ENCODE peak calls at places on chromosomes 5 and 9, in nine cellular contexts. One of them, this sample, is unnamed.
A peak's percentile ranks its signal among the peaks of the same experiment; 100 is the strongest.

GRCh38 chr5:149496166-149496565 is 55.1 kb downstream of the CSNK1A1 start:
- DNase-seq in GM23248: no peak
- DNase-seq in IMR-90: no peak
- DNase-seq in astrocyte: peak; percentile 49
- DNase-seq in suprapubic skin: no peak
- DNase-seq in GM23338: no peak
- DNase-seq in aorta: no peak
- DNase-seq in lung: no peak
- DNase-seq in CD4-positive, alpha-beta memory T cell: no peak
- DNase-seq in this sample: no peak

GRCh38 chr9:88949961-88950340 is 41.3 kb upstream of the S1PR3 start:
- DNase-seq in astrocyte: peak; percentile 56
- DNase-seq in IMR-90: peak; percentile 33
- DNase-seq in aorta: no peak
- DNase-seq in CD4-positive, alpha-beta memory T cell: no peak
- DNase-seq in lung: no peak
- DNase-seq in GM23248: peak; percentile 79
- DNase-seq in suprapubic skin: no peak
- DNase-seq in GM23338: no peak
- DNase-seq in this sample: no peak

GRCh38 chr9:82829818-82830217 is 233.1 kb downstream of the RASEF start:
- DNase-seq in astrocyte: no peak
- DNase-seq in aorta: no peak
- DNase-seq in lung: no peak
- DNase-seq in CD4-positive, alpha-beta memory T cell: no peak
- DNase-seq in IMR-90: no peak
- DNase-seq in GM23338: no peak
- DNase-seq in GM23248: no peak
- DNase-seq in suprapubic skin: no peak
- DNase-seq in this sample: no peak

GRCh38 chr9:132878695-132879064 is at the start of gene SPACA9:
- DNase-seq in CD4-positive, alpha-beta memory T cell: no peak
- DNase-seq in suprapubic skin: peak; percentile 92
- DNase-seq in astrocyte: peak; percentile 17
- DNase-seq in aorta: peak; percentile 94
- DNase-seq in GM23338: peak; percentile 77
- DNase-seq in GM23248: peak; percentile 87
- DNase-seq in lung: peak; percentile 74
- DNase-seq in IMR-90: peak; percentile 11
- DNase-seq in this sample: no peak

GRCh38 chr5:61582421-61582820 is 250.4 kb downstream of the ZSWIM6 start:
- DNase-seq in astrocyte: peak; percentile 42
- DNase-seq in lung: no peak
- DNase-seq in IMR-90: no peak
- DNase-seq in suprapubic skin: no peak
- DNase-seq in GM23338: no peak
- DNase-seq in aorta: no peak
- DNase-seq in GM23248: no peak
- DNase-seq in CD4-positive, alpha-beta memory T cell: no peak
- DNase-seq in this sample: no peak

GRCh38 chr5:6572086-6572824 is 60.6 kb downstream of the NSUN2 start:
- DNase-seq in CD4-positive, alpha-beta memory T cell: no peak
- DNase-seq in IMR-90: no peak
- DNase-seq in lung: peak; percentile 25
- DNase-seq in GM23248: no peak
- DNase-seq in suprapubic skin: no peak
- DNase-seq in astrocyte: no peak
- DNase-seq in aorta: no peak
- DNase-seq in GM23338: no peak
- DNase-seq in this sample: no peak

GRCh38 chr5:73280386-73280785 is 107.4 kb downstream of the TMEM174 start:
- DNase-seq in GM23248: no peak
- DNase-seq in CD4-positive, alpha-beta memory T cell: no peak
- DNase-seq in suprapubic skin: no peak
- DNase-seq in aorta: no peak
- DNase-seq in lung: peak; percentile 64
- DNase-seq in IMR-90: no peak
- DNase-seq in GM23338: no peak
- DNase-seq in astrocyte: no peak
- DNase-seq in this sample: no peak

GRCh38 chr9:6382681-6383080 is 30.3 kb upstream of the UHRF2 start:
- DNase-seq in CD4-positive, alpha-beta memory T cell: no peak
- DNase-seq in suprapubic skin: no peak
- DNase-seq in lung: no peak
- DNase-seq in GM23248: peak; percentile 56
- DNase-seq in GM23338: no peak
- DNase-seq in IMR-90: peak; percentile 47
- DNase-seq in astrocyte: peak; percentile 8
- DNase-seq in aorta: no peak
- DNase-seq in this sample: no peak

GRCh38 chr5:83919071-83920041 is 198.7 kb upstream of the HAPLN1 start:
- DNase-seq in CD4-positive, alpha-beta memory T cell: no peak
- DNase-seq in suprapubic skin: no peak
- DNase-seq in GM23338: peak; percentile 22
- DNase-seq in aorta: no peak
- DNase-seq in lung: no peak
- DNase-seq in IMR-90: peak; percentile 64
- DNase-seq in GM23248: peak; percentile 57
- DNase-seq in astrocyte: peak; percentile 87
- DNase-seq in this sample: no peak

GRCh38 chr5:79697222-79698164 is 7.9 kb downstream of the CMYA5 start:
- DNase-seq in astrocyte: peak; percentile 83
- DNase-seq in IMR-90: peak; percentile 65
- DNase-seq in suprapubic skin: no peak
- DNase-seq in aorta: no peak
- DNase-seq in GM23248: peak; percentile 65
- DNase-seq in GM23338: no peak
- DNase-seq in lung: no peak
- DNase-seq in CD4-positive, alpha-beta memory T cell: no peak
- DNase-seq in this sample: no peak

GRCh38 chr5:124402144-124402581 is 344.3 kb downstream of the ZNF608 start:
- DNase-seq in suprapubic skin: peak; percentile 82
- DNase-seq in GM23338: no peak
- DNase-seq in astrocyte: peak; percentile 65
- DNase-seq in lung: peak; percentile 69
- DNase-seq in aorta: peak; percentile 75
- DNase-seq in CD4-positive, alpha-beta memory T cell: no peak
- DNase-seq in IMR-90: peak; percentile 45
- DNase-seq in GM23248: peak; percentile 77
- DNase-seq in this sample: peak; percentile 80

GRCh38 chr5:145072880-145073279 is 762.3 kb downstream of the PRELID2 start:
- DNase-seq in GM23338: no peak
- DNase-seq in CD4-positive, alpha-beta memory T cell: no peak
- DNase-seq in aorta: no peak
- DNase-seq in astrocyte: no peak
- DNase-seq in GM23248: no peak
- DNase-seq in suprapubic skin: no peak
- DNase-seq in IMR-90: no peak
- DNase-seq in lung: no peak
- DNase-seq in this sample: no peak
- H3K4me1 ChIP-seq in GM23338: no peaks in the 10 kb centered on the region
- H3K4me1 ChIP-seq in CD4-positive, alpha-beta memory T cell: no peaks in the 10 kb centered on the region
- H3K4me1 ChIP-seq in aorta: no peaks in the 10 kb centered on the region
- H3K4me1 ChIP-seq in astrocyte: no peaks in the 10 kb centered on the region
- H3K4me1 ChIP-seq in GM23248: no peaks in the 10 kb centered on the region
- H3K4me1 ChIP-seq in suprapubic skin: no peaks in the 10 kb centered on the region
- H3K4me1 ChIP-seq in IMR-90: no peaks in the 10 kb centered on the region
- H3K4me1 ChIP-seq in lung: no peaks in the 10 kb centered on the region
- H3K4me1 ChIP-seq in this sample: no peaks in the 10 kb centered on the region

GRCh38 chr5:143066556-143067281 is 296.5 kb downstream of the ARHGAP26 start:
- DNase-seq in GM23248: peak; percentile 61
- DNase-seq in suprapubic skin: no peak
- DNase-seq in aorta: no peak
- DNase-seq in lung: no peak
- DNase-seq in GM23338: no peak
- DNase-seq in IMR-90: no peak
- DNase-seq in astrocyte: no peak
- DNase-seq in CD4-positive, alpha-beta memory T cell: no peak
- DNase-seq in this sample: no peak

GRCh38 chr5:143065185-143065584 is 295.0 kb downstream of the ARHGAP26 start:
- DNase-seq in CD4-positive, alpha-beta memory T cell: no peak
- DNase-seq in aorta: no peak
- DNase-seq in suprapubic skin: peak; percentile 74
- DNase-seq in GM23338: no peak
- DNase-seq in GM23248: peak; percentile 91
- DNase-seq in IMR-90: peak; percentile 88
- DNase-seq in astrocyte: peak; percentile 69
- DNase-seq in lung: no peak
- DNase-seq in this sample: peak; percentile 28

GRCh38 chr5:143064207-143064606 is 294.0 kb downstream of the ARHGAP26 start:
- DNase-seq in lung: no peak
- DNase-seq in aorta: no peak
- DNase-seq in IMR-90: peak; percentile 57
- DNase-seq in astrocyte: peak; percentile 48
- DNase-seq in CD4-positive, alpha-beta memory T cell: no peak
- DNase-seq in GM23248: peak; percentile 74
- DNase-seq in suprapubic skin: no peak
- DNase-seq in GM23338: no peak
- DNase-seq in this sample: peak; percentile 85

GRCh38 chr5:143064661-143065060 is 294.5 kb downstream of the ARHGAP26 start:
- DNase-seq in GM23338: no peak
- DNase-seq in IMR-90: no peak
- DNase-seq in aorta: no peak
- DNase-seq in suprapubic skin: no peak
- DNase-seq in astrocyte: no peak
- DNase-seq in lung: no peak
- DNase-seq in GM23248: peak; percentile 28
- DNase-seq in CD4-positive, alpha-beta memory T cell: no peak
- DNase-seq in this sample: no peak

GRCh38 chr5:143065996-143066522 is 295.9 kb downstream of the ARHGAP26 start:
- DNase-seq in aorta: no peak
- DNase-seq in CD4-positive, alpha-beta memory T cell: no peak
- DNase-seq in GM23248: no peak
- DNase-seq in IMR-90: no peak
- DNase-seq in lung: no peak
- DNase-seq in astrocyte: no peak
- DNase-seq in GM23338: no peak
- DNase-seq in suprapubic skin: no peak
- DNase-seq in this sample: no peak
- H3K27ac ChIP-seq in aorta: no peak overlapping the region
- H3K27ac ChIP-seq in CD4-positive, alpha-beta memory T cell: no peak overlapping the region
- H3K27ac ChIP-seq in GM23248: peak overlapping the region; percentile 77
- H3K27ac ChIP-seq in IMR-90: no peak overlapping the region
- H3K27ac ChIP-seq in lung: no peak overlapping the region
- H3K27ac ChIP-seq in astrocyte: no peak overlapping the region
- H3K27ac ChIP-seq in GM23338: no peak overlapping the region
- H3K27ac ChIP-seq in suprapubic skin: peak overlapping the region; percentile 68
- H3K27ac ChIP-seq in this sample: no peak overlapping the region

GRCh38 chr9:137194909-137195308 is 5.6 kb downstream of the TPRN start:
- DNase-seq in aorta: no peak
- DNase-seq in IMR-90: no peak
- DNase-seq in GM23248: no peak
- DNase-seq in GM23338: no peak
- DNase-seq in astrocyte: no peak
- DNase-seq in CD4-positive, alpha-beta memory T cell: no peak
- DNase-seq in lung: no peak
- DNase-seq in suprapubic skin: no peak
- DNase-seq in this sample: no peak
- H3K4me1 ChIP-seq in aorta: peaks cover 3% of the 10 kb centered on the region
- H3K4me1 ChIP-seq in IMR-90: peaks cover 18% of the 10 kb centered on the region
- H3K4me1 ChIP-seq in GM23248: peaks cover 11% of the 10 kb centered on the region
- H3K4me1 ChIP-seq in GM23338: peaks cover 6% of the 10 kb centered on the region
- H3K4me1 ChIP-seq in astrocyte: peaks cover 20% of the 10 kb centered on the region
- H3K4me1 ChIP-seq in CD4-positive, alpha-beta memory T cell: peaks cover 14% of the 10 kb centered on the region
- H3K4me1 ChIP-seq in lung: peaks cover 3% of the 10 kb centered on the region
- H3K4me1 ChIP-seq in suprapubic skin: peaks cover 60% of the 10 kb centered on the region
- H3K4me1 ChIP-seq in this sample: peaks cover 5% of the 10 kb centered on the region

GRCh38 chr9:87370003-87370685 is 127.5 kb upstream of the DAPK1 start:
- DNase-seq in IMR-90: no peak
- DNase-seq in aorta: no peak
- DNase-seq in GM23338: no peak
- DNase-seq in astrocyte: peak; percentile 32
- DNase-seq in suprapubic skin: no peak
- DNase-seq in GM23248: no peak
- DNase-seq in lung: no peak
- DNase-seq in CD4-positive, alpha-beta memory T cell: no peak
- DNase-seq in this sample: no peak
- H3K27ac ChIP-seq in IMR-90: no peak overlapping the region
- H3K27ac ChIP-seq in aorta: no peak overlapping the region
- H3K27ac ChIP-seq in GM23338: no peak overlapping the region
- H3K27ac ChIP-seq in astrocyte: no peak overlapping the region
- H3K27ac ChIP-seq in suprapubic skin: no peak overlapping the region
- H3K27ac ChIP-seq in GM23248: no peak overlapping the region
- H3K27ac ChIP-seq in lung: no peak overlapping the region
- H3K27ac ChIP-seq in CD4-positive, alpha-beta memory T cell: no peak overlapping the region
- H3K27ac ChIP-seq in this sample: no peak overlapping the region

DNA sequence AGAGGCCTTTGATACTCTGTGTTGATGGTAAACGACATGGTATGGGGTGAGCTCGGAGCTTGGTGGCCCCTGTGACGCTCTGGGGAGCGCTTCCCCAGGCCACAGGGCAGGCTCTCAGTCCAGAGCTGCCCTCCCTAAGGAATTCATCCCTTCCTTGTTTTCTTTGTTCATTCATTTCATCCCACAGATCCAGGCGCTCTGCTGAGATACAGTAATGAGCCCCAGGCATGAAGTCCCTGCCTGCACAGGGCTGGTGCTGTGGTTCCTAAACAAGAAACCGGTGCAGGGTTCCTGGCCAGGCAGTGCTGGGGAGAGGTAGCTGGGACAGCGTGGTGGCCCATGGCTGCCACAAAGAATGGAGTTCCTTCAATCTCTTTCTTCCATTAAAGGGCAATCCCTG is 14.4 kb downstream of the NEK6 start:
- DNase-seq in CD4-positive, alpha-beta memory T cell: no peak
- DNase-seq in IMR-90: no peak
- DNase-seq in GM23248: no peak
- DNase-seq in lung: no peak
- DNase-seq in GM23338: no peak
- DNase-seq in suprapubic skin: no peak
- DNase-seq in aorta: no peak
- DNase-seq in astrocyte: no peak
- DNase-seq in this sample: no peak
- H3K4me1 ChIP-seq in CD4-positive, alpha-beta memory T cell: peaks cover 10% of the 10 kb centered on the region
- H3K4me1 ChIP-seq in IMR-90: peaks cover 63% of the 10 kb centered on the region
- H3K4me1 ChIP-seq in GM23248: peaks cover 31% of the 10 kb centered on the region
- H3K4me1 ChIP-seq in lung: no peaks in the 10 kb centered on the region
- H3K4me1 ChIP-seq in GM23338: no peaks in the 10 kb centered on the region
- H3K4me1 ChIP-seq in suprapubic skin: peaks cover 48% of the 10 kb centered on the region
- H3K4me1 ChIP-seq in aorta: no peaks in the 10 kb centered on the region
- H3K4me1 ChIP-seq in astrocyte: peaks cover 45% of the 10 kb centered on the region
- H3K4me1 ChIP-seq in this sample: peaks cover 11% of the 10 kb centered on the region

GRCh38 chr9:112380771-112381181 is 868 bp downstream of the HSDL2 start:
- DNase-seq in suprapubic skin: no peak
- DNase-seq in GM23338: no peak
- DNase-seq in CD4-positive, alpha-beta memory T cell: peak; percentile 6
- DNase-seq in lung: no peak
- DNase-seq in GM23248: peak; percentile 48
- DNase-seq in IMR-90: peak; percentile 29
- DNase-seq in aorta: no peak
- DNase-seq in astrocyte: no peak
- DNase-seq in this sample: peak; percentile 26
- H3K27ac ChIP-seq in suprapubic skin: peak overlapping the region; percentile 94
- H3K27ac ChIP-seq in GM23338: no peak overlapping the region
- H3K27ac ChIP-seq in CD4-positive, alpha-beta memory T cell: peak overlapping the region; percentile 91
- H3K27ac ChIP-seq in lung: peak overlapping the region; percentile 73
- H3K27ac ChIP-seq in GM23248: peak overlapping the region; percentile 77
- H3K27ac ChIP-seq in IMR-90: no peak overlapping the region
- H3K27ac ChIP-seq in aorta: no peak overlapping the region
- H3K27ac ChIP-seq in astrocyte: no peak overlapping the region
- H3K27ac ChIP-seq in this sample: peak overlapping the region; percentile 74